ENCODE peak calls at places on chromosomes 5 and 9, in eight cellular contexts. D, I, K, L, O, R, P and Z are unnamed samples.

GRCh38 chr5:100828071-100828689 is 74.9 kb downstream of the ST8SIA4 start:
- DNase-seq in D (no peak), I (no peak), K (no peak), L (no peak), O (no peak), R (no peak), P (no peak), Z (peak; percentile 78)

GRCh38 chr5:103617913-103618312 is 55.3 kb upstream of the NUDT12 start:
- DNase-seq in D (no peak), I (no peak), K (no peak), L (no peak), O (no peak), R (no peak), P (no peak), Z (no peak)

GRCh38 chr5:88145603-88146467 is 122.8 kb downstream of the TMEM161B start:
- DNase-seq in D (no peak), I (peak; percentile 75), K (no peak), L (no peak), O (peak; percentile 30), R (no peak), P (no peak), Z (no peak)

GRCh38 chr5:160466889-160467554 is 45.4 kb downstream of the PTTG1 start:
- DNase-seq in D (no peak), I (no peak), K (no peak), L (no peak), O (no peak), R (no peak), P (no peak), Z (no peak)

GRCh38 chr9:22134390-22134789 is 125.3 kb upstream of the CDKN2B start:
- DNase-seq in D (no peak), I (no peak), K (no peak), L (no peak), O (no peak), R (no peak), P (no peak), Z (no peak)

GRCh38 chr5:34897646-34898045 is 17.7 kb downstream of the RAD1 start:
- DNase-seq in D (no peak), I (no peak), K (peak; percentile 24), L (no peak), O (no peak), R (no peak), P (no peak), Z (no peak)

GRCh38 chr9:72526901-72527800 is 5.7 kb downstream of the TMC1 start:
- DNase-seq in D (no peak), I (peak; percentile 83), K (peak; percentile 62), L (peak; percentile 82), O (peak; percentile 93), R (peak; percentile 57), P (peak; percentile 71), Z (no peak)

GRCh38 chr9:112555091-112555643 is 68.5 kb downstream of the KIAA1958 start:
- DNase-seq in D (no peak), I (no peak), K (peak; percentile 14), L (no peak), O (no peak), R (no peak), P (no peak), Z (no peak)

DNA sequence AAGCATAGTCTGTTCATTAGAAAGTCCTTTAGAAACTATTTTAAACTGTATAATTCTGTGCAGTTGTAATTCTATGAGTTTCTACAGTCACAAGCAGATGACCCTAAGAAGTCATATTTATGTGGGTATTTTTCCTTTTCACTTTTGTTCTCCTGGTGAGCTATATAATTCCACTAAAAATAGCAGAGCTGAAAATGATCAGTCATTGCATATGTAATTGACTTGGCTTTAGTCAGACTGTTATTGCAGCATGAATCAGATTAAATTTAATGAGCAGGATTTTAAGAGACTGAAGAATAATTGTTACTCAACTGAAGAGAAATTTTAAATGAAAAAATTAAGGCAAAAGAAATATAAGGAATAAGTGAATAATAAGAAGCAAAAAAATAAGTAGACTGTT is 108.5 kb downstream of the MTREX start:
- DNase-seq in D (no peak), I (no peak), K (no peak), L (no peak), O (peak; percentile 23), R (no peak), P (no peak), Z (no peak)
- H3K4me1 ChIP-seq in D (peaks cover 22% of the 10 kb centered on the region), I (peaks cover 7% of the 10 kb centered on the region), K (no peaks in the 10 kb centered on the region), L (no peaks in the 10 kb centered on the region), O (peaks cover 34% of the 10 kb centered on the region), R (peaks cover under 1% of the 10 kb centered on the region), P (peaks cover 12% of the 10 kb centered on the region), Z (no peaks in the 10 kb centered on the region)

GRCh38 chr5:120621339-120621738 is 157.2 kb downstream of the PRR16 start:
- DNase-seq in D (no peak), I (no peak), K (no peak), L (no peak), O (no peak), R (no peak), P (no peak), Z (no peak)
- H3K4me1 ChIP-seq in D (no peaks in the 10 kb centered on the region), I (no peaks in the 10 kb centered on the region), K (peaks cover 11% of the 10 kb centered on the region), L (no peaks in the 10 kb centered on the region), O (peaks cover 16% of the 10 kb centered on the region), R (no peaks in the 10 kb centered on the region), P (no peaks in the 10 kb centered on the region), Z (no peaks in the 10 kb centered on the region)

DNA sequence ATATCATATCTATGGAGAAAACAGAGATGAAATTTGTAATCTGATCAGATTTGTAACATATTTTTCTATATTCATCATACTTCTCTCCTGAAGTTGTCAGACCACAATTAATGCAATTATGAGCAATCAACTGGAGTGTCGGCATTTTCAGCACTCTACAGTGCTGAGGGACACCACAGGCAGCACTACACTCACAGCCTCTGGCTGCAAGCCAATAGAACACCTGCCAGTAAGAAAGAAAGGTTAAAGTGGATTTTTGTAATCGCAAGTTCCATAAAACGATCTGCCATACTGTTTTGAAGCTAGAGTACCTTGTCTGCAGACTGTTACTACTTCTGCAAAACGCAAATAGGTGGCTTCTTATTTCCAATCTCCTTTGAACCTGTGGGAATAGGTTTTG is 147.6 kb downstream of the ADAMTS6 start:
- DNase-seq in D (peak; percentile 6), I (no peak), K (peak; percentile 35), L (no peak), O (peak; percentile 40), R (no peak), P (peak; percentile 16), Z (no peak)
- H3K4me1 ChIP-seq in D (no peaks in the 10 kb centered on the region), I (no peaks in the 10 kb centered on the region), K (no peaks in the 10 kb centered on the region), L (no peaks in the 10 kb centered on the region), O (no peaks in the 10 kb centered on the region), R (no peaks in the 10 kb centered on the region), P (no peaks in the 10 kb centered on the region), Z (no peaks in the 10 kb centered on the region)

GRCh38 chr5:159041754-159042153 is 58.0 kb downstream of the EBF1 start:
- DNase-seq in D (no peak), I (no peak), K (no peak), L (no peak), O (peak; percentile 82), R (no peak), P (no peak), Z (no peak)

GRCh38 chr5:159045165-159045811 is 54.4 kb downstream of the EBF1 start:
- DNase-seq in D (no peak), I (no peak), K (no peak), L (no peak), O (no peak), R (no peak), P (no peak), Z (peak; percentile 72)

GRCh38 chr5:159043551-159043950 is 56.2 kb downstream of the EBF1 start:
- DNase-seq in D (no peak), I (no peak), K (no peak), L (no peak), O (no peak), R (no peak), P (no peak), Z (peak; percentile 78)

GRCh38 chr5:159038907-159039306 is 60.8 kb downstream of the EBF1 start:
- DNase-seq in D (no peak), I (no peak), K (no peak), L (no peak), O (peak; percentile 88), R (no peak), P (no peak), Z (no peak)

DNA sequence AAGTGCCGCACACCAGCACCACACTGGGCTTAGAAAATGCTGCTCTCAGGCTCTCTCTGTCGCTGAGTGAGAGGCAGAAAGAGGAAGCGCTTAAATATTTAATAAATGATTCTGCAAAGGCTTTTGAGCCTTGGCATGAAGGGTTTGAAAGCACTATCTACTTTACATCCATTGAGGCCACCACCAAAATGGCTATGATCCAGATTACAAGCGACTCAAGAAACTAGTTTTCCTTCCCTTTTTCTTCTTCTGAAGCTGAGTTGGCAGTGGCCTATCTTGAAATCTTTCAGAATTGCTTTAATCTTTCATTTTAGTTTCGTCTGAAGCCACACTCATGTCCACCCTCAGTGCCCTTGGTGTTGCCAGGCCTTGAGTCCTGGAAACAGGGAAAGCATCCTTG is 59.5 kb downstream of the EBF1 start:
- DNase-seq in D (no peak), I (no peak), K (no peak), L (no peak), O (no peak), R (no peak), P (no peak), Z (peak; percentile 93)
- H3K4me1 ChIP-seq in D (no peaks in the 10 kb centered on the region), I (peaks cover 9% of the 10 kb centered on the region), K (no peaks in the 10 kb centered on the region), L (no peaks in the 10 kb centered on the region), O (peaks cover 18% of the 10 kb centered on the region), R (no peaks in the 10 kb centered on the region), P (no peaks in the 10 kb centered on the region), Z (peaks cover 76% of the 10 kb centered on the region)

GRCh38 chr9:127116946-127117345 is 5.5 kb downstream of the ANGPTL2 start:
- DNase-seq in D (no peak), I (peak; percentile 25), K (no peak), L (no peak), O (no peak), R (no peak), P (no peak), Z (no peak)
- H3K4me1 ChIP-seq in D (no peaks in the 10 kb centered on the region), I (peaks cover 18% of the 10 kb centered on the region), K (no peaks in the 10 kb centered on the region), L (no peaks in the 10 kb centered on the region), O (peaks cover 9% of the 10 kb centered on the region), R (no peaks in the 10 kb centered on the region), P (no peaks in the 10 kb centered on the region), Z (no peaks in the 10 kb centered on the region)